ENCODE peak calls at places on chromosomes 16 and 17, in six cellular contexts. One of them, this sample, is unnamed.

GRCh38 chr17:9185142-9185541 is 163.8 kb downstream of the NTN1 start:
- DNase-seq in H9: no peak
- DNase-seq in ovary: no peak
- DNase-seq in effector memory CD4-positive, alpha-beta T cell: no peak
- DNase-seq in pancreas: peak; percentile 34
- DNase-seq in CD8-positive, alpha-beta T cell: no peak
- DNase-seq in this sample: no peak

GRCh38 chr17:32568673-32569072 is 81.9 kb downstream of the CDK5R1 start:
- DNase-seq in H9: no peak
- DNase-seq in ovary: no peak
- DNase-seq in effector memory CD4-positive, alpha-beta T cell: no peak
- DNase-seq in pancreas: no peak
- DNase-seq in CD8-positive, alpha-beta T cell: no peak
- DNase-seq in this sample: no peak

GRCh38 chr17:81387235-81388060 is 7.8 kb upstream of the BAHCC1 start:
- DNase-seq in H9: no peak
- DNase-seq in ovary: peak; percentile 70
- DNase-seq in effector memory CD4-positive, alpha-beta T cell: no peak
- DNase-seq in pancreas: peak; percentile 64
- DNase-seq in CD8-positive, alpha-beta T cell: no peak
- DNase-seq in this sample: no peak

GRCh38 chr16:14324581-14324980 is 253.5 kb downstream of the MRTFB start:
- DNase-seq in H9: no peak
- DNase-seq in ovary: no peak
- DNase-seq in effector memory CD4-positive, alpha-beta T cell: no peak
- DNase-seq in pancreas: no peak
- DNase-seq in CD8-positive, alpha-beta T cell: no peak
- DNase-seq in this sample: no peak

GRCh38 chr17:44865231-44865660 is 17.6 kb downstream of the HIGD1B start:
- DNase-seq in H9: peak; percentile 74
- DNase-seq in ovary: peak; percentile 59
- DNase-seq in effector memory CD4-positive, alpha-beta T cell: peak; percentile 42
- DNase-seq in pancreas: peak; percentile 63
- DNase-seq in CD8-positive, alpha-beta T cell: peak; percentile 71
- DNase-seq in this sample: no peak

GRCh38 chr16:73024571-73025105 is 23.3 kb downstream of the ZFHX3 start:
- DNase-seq in H9: no peak
- DNase-seq in ovary: no peak
- DNase-seq in effector memory CD4-positive, alpha-beta T cell: no peak
- DNase-seq in pancreas: no peak
- DNase-seq in CD8-positive, alpha-beta T cell: no peak
- DNase-seq in this sample: no peak

GRCh38 chr17:78184868-78185267 is 2.0 kb downstream of the TK1 start:
- DNase-seq in H9: no peak
- DNase-seq in ovary: no peak
- DNase-seq in effector memory CD4-positive, alpha-beta T cell: no peak
- DNase-seq in pancreas: no peak
- DNase-seq in CD8-positive, alpha-beta T cell: no peak
- DNase-seq in this sample: no peak

GRCh38 chr16:16120382-16121184 is 102.7 kb downstream of the ABCC6 start:
- DNase-seq in H9: no peak
- DNase-seq in ovary: no peak
- DNase-seq in effector memory CD4-positive, alpha-beta T cell: no peak
- DNase-seq in pancreas: no peak
- DNase-seq in CD8-positive, alpha-beta T cell: no peak
- DNase-seq in this sample: no peak

GRCh38 chr17:75549246-75550138 is 24.0 kb downstream of the LLGL2 start:
- DNase-seq in H9: peak; percentile 94
- DNase-seq in ovary: no peak
- DNase-seq in effector memory CD4-positive, alpha-beta T cell: no peak
- DNase-seq in pancreas: peak; percentile 89
- DNase-seq in CD8-positive, alpha-beta T cell: no peak
- DNase-seq in this sample: no peak

GRCh38 chr16:19252904-19253303 is 32.6 kb upstream of the CLEC19A start:
- DNase-seq in H9: no peak
- DNase-seq in ovary: no peak
- DNase-seq in effector memory CD4-positive, alpha-beta T cell: no peak
- DNase-seq in pancreas: no peak
- DNase-seq in CD8-positive, alpha-beta T cell: no peak
- DNase-seq in this sample: no peak

GRCh38 chr17:72662827-72663190 is 429.7 kb downstream of the SLC39A11 start:
- DNase-seq in H9: no peak
- DNase-seq in ovary: no peak
- DNase-seq in effector memory CD4-positive, alpha-beta T cell: no peak
- DNase-seq in pancreas: no peak
- DNase-seq in CD8-positive, alpha-beta T cell: no peak
- DNase-seq in this sample: no peak

GRCh38 chr16:67258160-67258835 is 9.5 kb downstream of the SLC9A5 start:
- DNase-seq in H9: peak; percentile 17
- DNase-seq in ovary: peak; percentile 11
- DNase-seq in effector memory CD4-positive, alpha-beta T cell: no peak
- DNase-seq in pancreas: no peak
- DNase-seq in CD8-positive, alpha-beta T cell: no peak
- DNase-seq in this sample: no peak

GRCh38 chr16:72875291-72876036 is 172.5 kb downstream of the ZFHX3 start:
- DNase-seq in H9: no peak
- DNase-seq in ovary: no peak
- DNase-seq in effector memory CD4-positive, alpha-beta T cell: no peak
- DNase-seq in pancreas: no peak
- DNase-seq in CD8-positive, alpha-beta T cell: no peak
- DNase-seq in this sample: no peak

GRCh38 chr16:3152022-3152272 is 17.1 kb downstream of the ZNF213 start:
- DNase-seq in H9: no peak
- DNase-seq in ovary: peak; percentile 46
- DNase-seq in effector memory CD4-positive, alpha-beta T cell: no peak
- DNase-seq in pancreas: no peak
- DNase-seq in CD8-positive, alpha-beta T cell: no peak
- DNase-seq in this sample: no peak

GRCh38 chr17:28177351-28177750 is 134.9 kb downstream of the NLK start:
- DNase-seq in H9: no peak
- DNase-seq in ovary: no peak
- DNase-seq in effector memory CD4-positive, alpha-beta T cell: no peak
- DNase-seq in pancreas: no peak
- DNase-seq in CD8-positive, alpha-beta T cell: no peak
- DNase-seq in this sample: no peak

GRCh38 chr17:8420041-8420934 is 15.4 kb upstream of the NDEL1 start:
- DNase-seq in H9: no peak
- DNase-seq in ovary: peak; percentile 69
- DNase-seq in effector memory CD4-positive, alpha-beta T cell: no peak
- DNase-seq in pancreas: peak; percentile 89
- DNase-seq in CD8-positive, alpha-beta T cell: no peak
- DNase-seq in this sample: peak; percentile 62

GRCh38 chr16:46751381-46751780 is 3.2 kb upstream of the MYLK3 start:
- DNase-seq in H9: no peak
- DNase-seq in ovary: no peak
- DNase-seq in effector memory CD4-positive, alpha-beta T cell: no peak
- DNase-seq in pancreas: no peak
- DNase-seq in CD8-positive, alpha-beta T cell: no peak
- DNase-seq in this sample: no peak

GRCh38 chr16:21268236-21268635 is 9.9 kb downstream of the CRYM start:
- DNase-seq in H9: no peak
- DNase-seq in ovary: no peak
- DNase-seq in effector memory CD4-positive, alpha-beta T cell: no peak
- DNase-seq in pancreas: no peak
- DNase-seq in CD8-positive, alpha-beta T cell: no peak
- DNase-seq in this sample: no peak

GRCh38 chr17:1331708-1332107 is 52.2 kb downstream of the TRARG1 start:
- DNase-seq in H9: no peak
- DNase-seq in ovary: no peak
- DNase-seq in effector memory CD4-positive, alpha-beta T cell: no peak
- DNase-seq in pancreas: no peak
- DNase-seq in CD8-positive, alpha-beta T cell: no peak
- DNase-seq in this sample: no peak

GRCh38 chr16:88979616-88980015 is 2.6 kb upstream of the CBFA2T3 start:
- DNase-seq in H9: no peak
- DNase-seq in ovary: no peak
- DNase-seq in effector memory CD4-positive, alpha-beta T cell: no peak
- DNase-seq in pancreas: no peak
- DNase-seq in CD8-positive, alpha-beta T cell: no peak
- DNase-seq in this sample: no peak

GRCh38 chr16:85306793-85307551 is 194.7 kb upstream of the CIBAR2 start:
- DNase-seq in H9: no peak
- DNase-seq in ovary: no peak
- DNase-seq in effector memory CD4-positive, alpha-beta T cell: no peak
- DNase-seq in pancreas: no peak
- DNase-seq in CD8-positive, alpha-beta T cell: no peak
- DNase-seq in this sample: no peak

GRCh38 chr16:23274968-23275367 is 27.1 kb upstream of the SCNN1B start:
- DNase-seq in H9: peak; percentile 48
- DNase-seq in ovary: no peak
- DNase-seq in effector memory CD4-positive, alpha-beta T cell: no peak
- DNase-seq in pancreas: no peak
- DNase-seq in CD8-positive, alpha-beta T cell: no peak
- DNase-seq in this sample: no peak

GRCh38 chr16:60608971-60609370 is 1427.3 kb downstream of the CDH8 start:
- DNase-seq in H9: no peak
- DNase-seq in ovary: no peak
- DNase-seq in effector memory CD4-positive, alpha-beta T cell: no peak
- DNase-seq in pancreas: no peak
- DNase-seq in CD8-positive, alpha-beta T cell: no peak
- DNase-seq in this sample: no peak

GRCh38 chr16:10616395-10616743 is 36.0 kb upstream of the EMP2 start:
- DNase-seq in H9: no peak
- DNase-seq in ovary: no peak
- DNase-seq in effector memory CD4-positive, alpha-beta T cell: no peak
- DNase-seq in pancreas: no peak
- DNase-seq in CD8-positive, alpha-beta T cell: no peak
- DNase-seq in this sample: no peak

GRCh38 chr17:63477471-63478440 is 895 bp downstream of the ACE start:
- DNase-seq in H9: peak; percentile 73
- DNase-seq in ovary: no peak
- DNase-seq in effector memory CD4-positive, alpha-beta T cell: no peak
- DNase-seq in pancreas: no peak
- DNase-seq in CD8-positive, alpha-beta T cell: no peak
- DNase-seq in this sample: no peak

GRCh38 chr16:2465653-2466415 is 5.3 kb upstream of the NTN3 start:
- DNase-seq in H9: peak; percentile 66
- DNase-seq in ovary: peak; percentile 13
- DNase-seq in effector memory CD4-positive, alpha-beta T cell: no peak
- DNase-seq in pancreas: no peak
- DNase-seq in CD8-positive, alpha-beta T cell: no peak
- DNase-seq in this sample: no peak

GRCh38 chr16:59878479-59878878 is 1144.4 kb upstream of the GOT2 start:
- DNase-seq in H9: no peak
- DNase-seq in ovary: no peak
- DNase-seq in effector memory CD4-positive, alpha-beta T cell: no peak
- DNase-seq in pancreas: no peak
- DNase-seq in CD8-positive, alpha-beta T cell: no peak
- DNase-seq in this sample: no peak

GRCh38 chr16:89658221-89658879 is 714 bp downstream of the SPATA33 start:
- DNase-seq in H9: no peak
- DNase-seq in ovary: no peak
- DNase-seq in effector memory CD4-positive, alpha-beta T cell: no peak
- DNase-seq in pancreas: no peak
- DNase-seq in CD8-positive, alpha-beta T cell: no peak
- DNase-seq in this sample: no peak

GRCh38 chr17:29778936-29779811 is 150.9 kb downstream of the SSH2 start:
- DNase-seq in H9: peak; percentile 61
- DNase-seq in ovary: peak; percentile 67
- DNase-seq in effector memory CD4-positive, alpha-beta T cell: peak; percentile 47
- DNase-seq in pancreas: peak; percentile 70
- DNase-seq in CD8-positive, alpha-beta T cell: peak; percentile 84
- DNase-seq in this sample: peak; percentile 85

GRCh38 chr16:1680361-1680760 is 2.3 kb downstream of the JPT2 start:
- DNase-seq in H9: no peak
- DNase-seq in ovary: no peak
- DNase-seq in effector memory CD4-positive, alpha-beta T cell: no peak
- DNase-seq in pancreas: no peak
- DNase-seq in CD8-positive, alpha-beta T cell: no peak
- DNase-seq in this sample: no peak

GRCh38 chr16:78735337-78735736 is 635.9 kb downstream of the WWOX start:
- DNase-seq in H9: no peak
- DNase-seq in ovary: no peak
- DNase-seq in effector memory CD4-positive, alpha-beta T cell: no peak
- DNase-seq in pancreas: no peak
- DNase-seq in CD8-positive, alpha-beta T cell: no peak
- DNase-seq in this sample: no peak

GRCh38 chr17:50636804-50637195 is 2.1 kb downstream of the ABCC3 start:
- DNase-seq in H9: no peak
- DNase-seq in ovary: no peak
- DNase-seq in effector memory CD4-positive, alpha-beta T cell: no peak
- DNase-seq in pancreas: no peak
- DNase-seq in CD8-positive, alpha-beta T cell: no peak
- DNase-seq in this sample: no peak

GRCh38 chr17:50634915-50635719 is 436 bp downstream of the ABCC3 start:
- DNase-seq in H9: no peak
- DNase-seq in ovary: no peak
- DNase-seq in effector memory CD4-positive, alpha-beta T cell: no peak
- DNase-seq in pancreas: peak; percentile 47
- DNase-seq in CD8-positive, alpha-beta T cell: no peak
- DNase-seq in this sample: no peak

GRCh38 chr17:50636145-50636803 is 1.6 kb downstream of the ABCC3 start:
- DNase-seq in H9: no peak
- DNase-seq in ovary: peak; percentile 10
- DNase-seq in effector memory CD4-positive, alpha-beta T cell: no peak
- DNase-seq in pancreas: peak; percentile 64
- DNase-seq in CD8-positive, alpha-beta T cell: no peak
- DNase-seq in this sample: no peak

GRCh38 chr17:50634123-50634914 is at the start of gene ABCC3:
- DNase-seq in H9: no peak
- DNase-seq in ovary: no peak
- DNase-seq in effector memory CD4-positive, alpha-beta T cell: no peak
- DNase-seq in pancreas: peak; percentile 77
- DNase-seq in CD8-positive, alpha-beta T cell: no peak
- DNase-seq in this sample: no peak

GRCh38 chr17:50635720-50636144 is 1.1 kb downstream of the ABCC3 start:
- DNase-seq in H9: no peak
- DNase-seq in ovary: no peak
- DNase-seq in effector memory CD4-positive, alpha-beta T cell: no peak
- DNase-seq in pancreas: no peak
- DNase-seq in CD8-positive, alpha-beta T cell: no peak
- DNase-seq in this sample: no peak
- H3K27me3 ChIP-seq in H9: peaks cover 23% of the 10 kb centered on the region
- H3K27me3 ChIP-seq in ovary: no peaks in the 10 kb centered on the region
- H3K27me3 ChIP-seq in effector memory CD4-positive, alpha-beta T cell: peaks cover 42% of the 10 kb centered on the region
- H3K27me3 ChIP-seq in pancreas: no peaks in the 10 kb centered on the region
- H3K27me3 ChIP-seq in CD8-positive, alpha-beta T cell: peaks cover 24% of the 10 kb centered on the region
- H3K27me3 ChIP-seq in this sample: no peaks in the 10 kb centered on the region

GRCh38 chr17:50631195-50631907 is 3.3 kb upstream of the ABCC3 start:
- DNase-seq in H9: no peak
- DNase-seq in ovary: no peak
- DNase-seq in effector memory CD4-positive, alpha-beta T cell: no peak
- DNase-seq in pancreas: no peak
- DNase-seq in CD8-positive, alpha-beta T cell: no peak
- DNase-seq in this sample: no peak
- H3K27me3 ChIP-seq in H9: peaks cover 23% of the 10 kb centered on the region
- H3K27me3 ChIP-seq in ovary: no peaks in the 10 kb centered on the region
- H3K27me3 ChIP-seq in effector memory CD4-positive, alpha-beta T cell: peaks cover 45% of the 10 kb centered on the region
- H3K27me3 ChIP-seq in pancreas: no peaks in the 10 kb centered on the region
- H3K27me3 ChIP-seq in CD8-positive, alpha-beta T cell: peaks cover 23% of the 10 kb centered on the region
- H3K27me3 ChIP-seq in this sample: no peaks in the 10 kb centered on the region

GRCh38 chr16:84239186-84239790 is 524 bp downstream of the KCNG4 start:
- DNase-seq in H9: no peak
- DNase-seq in ovary: no peak
- DNase-seq in effector memory CD4-positive, alpha-beta T cell: no peak
- DNase-seq in pancreas: no peak
- DNase-seq in CD8-positive, alpha-beta T cell: no peak
- DNase-seq in this sample: no peak
- H3K27me3 ChIP-seq in H9: no peaks in the 10 kb centered on the region
- H3K27me3 ChIP-seq in ovary: no peaks in the 10 kb centered on the region
- H3K27me3 ChIP-seq in effector memory CD4-positive, alpha-beta T cell: peaks cover 2% of the 10 kb centered on the region
- H3K27me3 ChIP-seq in pancreas: no peaks in the 10 kb centered on the region
- H3K27me3 ChIP-seq in CD8-positive, alpha-beta T cell: no peaks in the 10 kb centered on the region
- H3K27me3 ChIP-seq in this sample: no peaks in the 10 kb centered on the region

GRCh38 chr16:74249281-74249680 is 47.3 kb upstream of the PSMD7 start:
- DNase-seq in H9: no peak
- DNase-seq in ovary: no peak
- DNase-seq in effector memory CD4-positive, alpha-beta T cell: no peak
- DNase-seq in pancreas: no peak
- DNase-seq in CD8-positive, alpha-beta T cell: no peak
- DNase-seq in this sample: no peak
- H3K27me3 ChIP-seq in H9: no peaks in the 10 kb centered on the region
- H3K27me3 ChIP-seq in ovary: no peaks in the 10 kb centered on the region
- H3K27me3 ChIP-seq in effector memory CD4-positive, alpha-beta T cell: no peaks in the 10 kb centered on the region
- H3K27me3 ChIP-seq in pancreas: no peaks in the 10 kb centered on the region
- H3K27me3 ChIP-seq in CD8-positive, alpha-beta T cell: no peaks in the 10 kb centered on the region
- H3K27me3 ChIP-seq in this sample: no peaks in the 10 kb centered on the region